ENCODE peak calls at places on chromosomes 7 and 10, in eight cellular contexts. X is spleen; D is CD4-positive, alpha-beta memory T cell; A is effector memory CD4-positive, alpha-beta T cell; K is heart right ventricle; Y is CD8-positive, alpha-beta memory T cell; V is upper lobe of right lung; R is SJCRH30. W is an unnamed sample. For H3K36me3 and H3K4me1, the result is how much of the 10 kb centered on the place peaks cover.

GRCh38 chr7:123154231-123154860 is 45.4 kb downstream of the SLC13A1 start:
- DNase-seq in X (no peak), D (no peak), A (no peak), K (no peak), Y (no peak), V (no peak), R (peak), W (peak)

GRCh38 chr7:26992670-26993069 is 103.1 kb downstream of the HOXA1 start:
- DNase-seq in X (no peak), D (no peak), A (no peak), K (no peak), Y (no peak), V (no peak), R (no peak), W (no peak)

GRCh38 chr7:135662373-135663114 is at the start of gene STMP1:
- DNase-seq in X (peak), D (peak), A (peak), K (peak), Y (peak), V (peak), R (peak), W (peak)

GRCh38 chr10:67976292-67977245 is 92.1 kb downstream of the SIRT1 start:
- DNase-seq in X (no peak), D (no peak), A (no peak), K (peak), Y (no peak), V (no peak), R (no peak), W (peak)

GRCh38 chr7:155466814-155467675 is 9.1 kb downstream of the EN2 start:
- DNase-seq in X (peak), D (no peak), A (no peak), K (no peak), Y (no peak), V (no peak), R (no peak), W (no peak)

GRCh38 chr10:93816123-93816747 is 58.5 kb downstream of the LGI1 start:
- DNase-seq in X (peak), D (no peak), A (no peak), K (peak), Y (no peak), V (peak), R (peak), W (peak)

GRCh38 chr7:117489911-117490310 is 10.1 kb downstream of the CFTR start:
- DNase-seq in X (no peak), D (no peak), A (no peak), K (no peak), Y (no peak), V (no peak), R (no peak), W (no peak)

GRCh38 chr7:115145512-115145911 is 223.6 kb downstream of the MDFIC start:
- DNase-seq in X (no peak), D (no peak), A (no peak), K (no peak), Y (no peak), V (no peak), R (no peak), W (no peak)

GRCh38 chr7:50534690-50535290 is 30.4 kb downstream of the DDC start:
- DNase-seq in X (peak), D (no peak), A (no peak), K (no peak), Y (no peak), V (no peak), R (peak), W (no peak)

GRCh38 chr7:44275829-44276570 is 49.4 kb downstream of the CAMK2B start:
- DNase-seq in X (peak), D (no peak), A (no peak), K (peak), Y (no peak), V (peak), R (peak), W (peak)

GRCh38 chr7:66247387-66248078 is 42.4 kb downstream of the TPST1 start:
- DNase-seq in X (no peak), D (no peak), A (no peak), K (no peak), Y (no peak), V (no peak), R (no peak), W (no peak)

GRCh38 chr10:126058104-126058503 is 161.7 kb downstream of the FANK1 start:
- DNase-seq in X (no peak), D (no peak), A (no peak), K (no peak), Y (no peak), V (no peak), R (no peak), W (no peak)

GRCh38 chr10:3959370-3960266 is 174.6 kb upstream of the KLF6 start:
- DNase-seq in X (no peak), D (no peak), A (no peak), K (no peak), Y (no peak), V (no peak), R (no peak), W (no peak)

GRCh38 chr7:135508853-135509588 is 881 bp downstream of the CNOT4 start:
- DNase-seq in X (no peak), D (no peak), A (no peak), K (no peak), Y (peak), V (no peak), R (peak), W (no peak)

GRCh38 chr7:127000725-127001124 is 252.0 kb downstream of the GRM8 start:
- DNase-seq in X (no peak), D (no peak), A (no peak), K (no peak), Y (no peak), V (no peak), R (no peak), W (no peak)

GRCh38 chr10:15168296-15168780 is at the start of gene NMT2:
- DNase-seq in X (peak), D (no peak), A (no peak), K (peak), Y (peak), V (peak), R (peak), W (peak)

GRCh38 chr10:129854796-129855705 is 109.0 kb downstream of the EBF3 start:
- DNase-seq in X (no peak), D (no peak), A (no peak), K (no peak), Y (no peak), V (no peak), R (no peak), W (no peak)

GRCh38 chr7:135901585-135902540 is 75.3 kb downstream of the MTPN start:
- DNase-seq in X (no peak), D (no peak), A (no peak), K (no peak), Y (no peak), V (no peak), R (no peak), W (no peak)

GRCh38 chr10:103772096-103772845 is 83.1 kb downstream of the SH3PXD2A start:
- DNase-seq in X (peak), D (peak), A (peak), K (peak), Y (peak), V (peak), R (peak), W (no peak)

GRCh38 chr10:13420532-13421307 is 72.6 kb upstream of the SEPHS1 start:
- DNase-seq in X (no peak), D (no peak), A (no peak), K (no peak), Y (no peak), V (no peak), R (no peak), W (no peak)

GRCh38 chr7:121214652-121215051 is 114.1 kb upstream of the WNT16 start:
- DNase-seq in X (no peak), D (no peak), A (no peak), K (no peak), Y (no peak), V (no peak), R (no peak), W (no peak)

GRCh38 chr10:43415544-43415943 is 6.6 kb upstream of the HNRNPF start:
- DNase-seq in X (no peak), D (no peak), A (no peak), K (no peak), Y (no peak), V (no peak), R (no peak), W (no peak)

GRCh38 chr10:17512341-17513001 is 58.1 kb upstream of the ST8SIA6 start:
- DNase-seq in X (no peak), D (no peak), A (no peak), K (no peak), Y (no peak), V (no peak), R (no peak), W (no peak)

GRCh38 chr7:156257904-156258303 is 382.7 kb upstream of the RNF32 start:
- DNase-seq in X (no peak), D (no peak), A (no peak), K (no peak), Y (no peak), V (no peak), R (no peak), W (no peak)

GRCh38 chr10:127576751-127577161 is 27.6 kb downstream of the NPS start:
- DNase-seq in X (no peak), D (no peak), A (no peak), K (no peak), Y (no peak), V (no peak), R (no peak), W (no peak)

GRCh38 chr10:88913157-88913556 is 33.1 kb downstream of the STAMBPL1 start:
- DNase-seq in X (no peak), D (no peak), A (no peak), K (no peak), Y (no peak), V (no peak), R (no peak), W (no peak)

GRCh38 chr10:25078659-25079429 is 62.4 kb downstream of the THNSL1 start:
- DNase-seq in X (no peak), D (no peak), A (no peak), K (no peak), Y (no peak), V (no peak), R (no peak), W (no peak)

GRCh38 chr7:105648561-105649401 is 67.5 kb upstream of the EFCAB10 start:
- DNase-seq in X (no peak), D (no peak), A (no peak), K (no peak), Y (no peak), V (peak), R (no peak), W (no peak)

GRCh38 chr10:49253340-49253739 is 45.6 kb upstream of the C10orf71 start:
- DNase-seq in X (no peak), D (no peak), A (no peak), K (no peak), Y (no peak), V (no peak), R (no peak), W (no peak)

GRCh38 chr7:35753761-35754603 is 46.9 kb upstream of the SEPTIN7 start:
- DNase-seq in X (no peak), D (no peak), A (no peak), K (peak), Y (no peak), V (no peak), R (peak), W (no peak)

GRCh38 chr7:96135241-96135640 is 186.7 kb downstream of the SLC25A13 start:
- DNase-seq in X (no peak), D (no peak), A (no peak), K (no peak), Y (no peak), V (no peak), R (no peak), W (no peak)

GRCh38 chr7:151575471-151575870 is 55.8 kb upstream of the RHEB start:
- DNase-seq in X (no peak), D (no peak), A (no peak), K (no peak), Y (no peak), V (no peak), R (no peak), W (no peak)
- H3K36me3 ChIP-seq in X (under half), D (under half), A (under half), K (under half), Y (under half), V (under half), R (under half), W (under half)

GRCh38 chr10:132574783-132575319 is 37.3 kb downstream of the INPP5A start:
- DNase-seq in X (no peak), D (no peak), A (no peak), K (no peak), Y (no peak), V (no peak), R (peak), W (no peak)

GRCh38 chr10:132574288-132574687 is 36.7 kb downstream of the INPP5A start:
- DNase-seq in X (no peak), D (no peak), A (no peak), K (no peak), Y (no peak), V (no peak), R (no peak), W (no peak)

GRCh38 chr10:132576671-132577349 is 39.2 kb downstream of the INPP5A start:
- DNase-seq in X (no peak), D (no peak), A (no peak), K (no peak), Y (no peak), V (no peak), R (no peak), W (no peak)

GRCh38 chr10:132577350-132578005 is 39.9 kb downstream of the INPP5A start:
- DNase-seq in X (no peak), D (no peak), A (no peak), K (no peak), Y (no peak), V (no peak), R (no peak), W (no peak)

GRCh38 chr10:132575320-132576201 is 38.0 kb downstream of the INPP5A start:
- DNase-seq in X (no peak), D (no peak), A (no peak), K (no peak), Y (no peak), V (no peak), R (no peak), W (no peak)
- H3K4me1 ChIP-seq in X (under half), D (under half), A (under half), K (under half), Y (under half), V (half or more), R (under half), W (under half)

GRCh38 chr7:25852995-25853713 is 298.8 kb upstream of the NFE2L3 start:
- DNase-seq in X (no peak), D (no peak), A (no peak), K (no peak), Y (no peak), V (no peak), R (no peak), W (no peak)
- H3K27ac ChIP-seq in X (no peak), D (no peak), A (no peak), K (peak), Y (no peak), V (no peak), R (no peak), W (no peak)

DNA sequence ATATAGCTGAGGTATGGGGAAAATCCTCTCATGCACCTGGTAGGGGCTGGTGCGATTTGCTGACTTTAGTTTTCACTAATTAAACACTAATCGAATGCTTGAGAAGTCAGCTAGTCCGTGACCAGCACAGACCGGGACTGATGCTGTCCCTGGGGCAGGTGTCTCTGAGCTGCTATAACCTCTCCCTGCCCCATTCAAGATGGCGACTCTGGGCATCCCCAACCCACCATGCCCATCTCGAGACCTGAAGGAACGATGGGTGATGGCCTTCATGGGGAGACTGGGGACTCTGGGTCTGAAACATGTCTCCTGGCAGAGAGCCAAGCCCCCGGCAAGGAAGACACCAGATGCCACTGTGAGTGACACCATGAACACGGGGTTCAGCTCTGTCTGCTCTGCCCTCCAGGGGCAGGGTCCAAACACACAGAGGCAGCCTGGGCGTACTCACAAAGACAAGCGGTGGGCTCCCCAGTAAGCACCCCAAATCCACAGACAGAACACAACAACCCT is 57.4 kb downstream of the GNA12 start:
- DNase-seq in X (no peak), D (no peak), A (no peak), K (no peak), Y (no peak), V (no peak), R (no peak), W (no peak)
- H3K36me3 ChIP-seq in X (under half), D (under half), A (under half), K (under half), Y (under half), V (under half), R (under half), W (under half)

GRCh38 chr10:12299222-12299973 is 49.9 kb upstream of the CAMK1D start:
- DNase-seq in X (peak), D (no peak), A (no peak), K (no peak), Y (no peak), V (peak), R (no peak), W (no peak)
- H3K4me1 ChIP-seq in X (under half), D (under half), A (under half), K (under half), Y (under half), V (under half), R (under half), W (under half)